ENCODE peak calls at places on chromosomes 2 and 18, in ten cellular contexts. U, H, Q, R, N, P, Y, A, C and J are unnamed samples.
A peak's percentile ranks its signal among the peaks of the same experiment; 100 is the strongest.

GRCh38 chr2:239790313-239790712 is 234.8 kb downstream of the NDUFA10 start:
- DNase-seq in U (no peak), N (peak; percentile 47), A (no peak), C (no peak), P (no peak), Y (no peak), R (no peak), Q (no peak), H (no peak), J (no peak)

GRCh38 chr2:186605041-186605440 is 15.2 kb downstream of the ITGAV start:
- DNase-seq in N (no peak), C (no peak), Q (no peak), Y (no peak), R (no peak), A (peak; percentile 13), H (no peak), P (no peak), U (no peak), J (no peak)

GRCh38 chr2:120552079-120552478 is 183.6 kb upstream of the GLI2 start:
- DNase-seq in N (no peak), Q (no peak), C (no peak), P (no peak), A (no peak), U (no peak), H (no peak), R (no peak), Y (no peak), J (no peak)

GRCh38 chr18:24016643-24017042 is 2.1 kb downstream of the TTC39C start:
- DNase-seq in H (no peak), Y (peak; percentile 13), C (no peak), Q (no peak), N (no peak), P (no peak), A (peak; percentile 70), R (no peak), U (no peak), J (no peak)

GRCh38 chr2:209097168-209097567 is 326.7 kb upstream of the MAP2 start:
- DNase-seq in R (no peak), N (no peak), H (no peak), Q (no peak), A (no peak), Y (no peak), U (no peak), P (no peak), C (no peak), J (no peak)

GRCh38 chr18:35510071-35511010 is 12.6 kb upstream of the INO80C start:
- DNase-seq in U (no peak), P (no peak), A (no peak), R (no peak), N (no peak), H (no peak), Y (no peak), Q (no peak), C (no peak), J (peak; percentile 3)

GRCh38 chr18:10320848-10321247 is 133.6 kb upstream of the APCDD1 start:
- DNase-seq in R (no peak), U (peak; percentile 37), P (no peak), Q (no peak), A (no peak), H (no peak), Y (no peak), N (peak; percentile 68), C (no peak), J (no peak)

GRCh38 chr2:14774569-14774968 is 142.1 kb downstream of the LRATD1 start:
- DNase-seq in A (no peak), U (no peak), H (no peak), C (no peak), N (no peak), Y (no peak), R (no peak), Q (no peak), P (no peak), J (no peak)

GRCh38 chr2:224145751-224146355 is 106.8 kb upstream of the SERPINE2 start:
- DNase-seq in Y (peak; percentile 50), U (peak; percentile 65), H (no peak), C (peak; percentile 61), R (no peak), P (no peak), Q (no peak), N (no peak), A (no peak), J (no peak)